ENCODE peak calls at places on chromosome 18, in seven cellular contexts. Y is left ventricle myocardium inferior; K is lower lobe of right lung; B is A673; L is thoracic aorta; C is HAP-1; G is CD8-positive, alpha-beta T cell. Z is an unnamed sample.

GRCh38 chr18:34159691-34160185 is 65.0 kb downstream of the NOL4 start:
- DNase-seq in Y (no peak), K (no peak), B (no peak), L (no peak), C (no peak), G (no peak), Z (no peak)

GRCh38 chr18:8264861-8265411 is 344.3 kb upstream of the RAB12 start:
- DNase-seq in Y (no peak), K (no peak), B (no peak), L (no peak), C (no peak), G (no peak), Z (no peak)

GRCh38 chr18:73653836-73654235 is 493.8 kb downstream of the FBXO15 start:
- DNase-seq in Y (no peak), K (no peak), B (peak; percentile 1), L (no peak), C (no peak), G (no peak), Z (no peak)

GRCh38 chr18:54822872-54823845 is 5.1 kb upstream of the RAB27B start:
- DNase-seq in Y (no peak), K (no peak), B (peak; percentile 9), L (no peak), C (no peak), G (no peak), Z (no peak)

GRCh38 chr18:57077786-57078552 is 68.9 kb upstream of the BOD1L2 start:
- DNase-seq in Y (no peak), K (no peak), B (no peak), L (no peak), C (no peak), G (peak; percentile 54), Z (no peak)

GRCh38 chr18:10926565-10927194 is 222.7 kb downstream of the PIEZO2 start:
- DNase-seq in Y (no peak), K (no peak), B (peak; percentile 72), L (no peak), C (no peak), G (no peak), Z (no peak)

GRCh38 chr18:54555996-54556395 is 35.0 kb upstream of the DYNAP start:
- DNase-seq in Y (no peak), K (no peak), B (no peak), L (no peak), C (no peak), G (no peak), Z (no peak)

GRCh38 chr18:51687845-51688585 is 490.5 kb upstream of the MEX3C start:
- DNase-seq in Y (no peak), K (no peak), B (no peak), L (no peak), C (no peak), G (no peak), Z (no peak)

GRCh38 chr18:21257383-21257782 is 15.4 kb downstream of the GREB1L start:
- DNase-seq in Y (no peak), K (no peak), B (no peak), L (no peak), C (peak; percentile 22), G (no peak), Z (no peak)

GRCh38 chr18:812673-813404 is 797 bp upstream of the YES1 start:
- DNase-seq in Y (peak; percentile 68), K (peak; percentile 79), B (peak; percentile 92), L (peak; percentile 65), C (peak; percentile 75), G (peak; percentile 82), Z (peak; percentile 92)

GRCh38 chr18:28267878-28268625 is 91.1 kb upstream of the CDH2 start:
- DNase-seq in Y (no peak), K (no peak), B (peak; percentile 57), L (no peak), C (no peak), G (no peak), Z (no peak)

GRCh38 chr18:48844271-48844670 is 106.5 kb downstream of the SMAD7 start:
- DNase-seq in Y (no peak), K (peak; percentile 38), B (no peak), L (no peak), C (no peak), G (no peak), Z (peak; percentile 53)

GRCh38 chr18:48841381-48842258 is 109.1 kb downstream of the SMAD7 start:
- DNase-seq in Y (peak; percentile 45), K (peak; percentile 88), B (no peak), L (no peak), C (no peak), G (no peak), Z (no peak)

GRCh38 chr18:48843596-48843995 is 107.2 kb downstream of the SMAD7 start:
- DNase-seq in Y (no peak), K (no peak), B (no peak), L (no peak), C (no peak), G (no peak), Z (peak; percentile 18)

GRCh38 chr18:48843162-48843561 is 107.6 kb downstream of the SMAD7 start:
- DNase-seq in Y (no peak), K (peak; percentile 34), B (no peak), L (no peak), C (no peak), G (no peak), Z (no peak)

GRCh38 chr18:48842259-48843061 is 108.3 kb downstream of the SMAD7 start:
- DNase-seq in Y (no peak), K (peak; percentile 45), B (no peak), L (no peak), C (no peak), G (peak; percentile 67), Z (peak; percentile 62)
- H3K4me3 ChIP-seq in Y (peak overlapping the region; percentile 7), K (no peak overlapping the region), B (no peak overlapping the region), L (no peak overlapping the region), C (no peak overlapping the region), G (peak overlapping the region; percentile 47), Z (no peak overlapping the region)

GRCh38 chr18:45254683-45255082 is 360.6 kb upstream of the SLC14A2 start:
- DNase-seq in Y (peak; percentile 75), K (peak; percentile 42), B (no peak), L (no peak), C (no peak), G (no peak), Z (peak; percentile 55)

GRCh38 chr18:45251236-45251635 is 364.0 kb upstream of the SLC14A2 start:
- DNase-seq in Y (no peak), K (no peak), B (no peak), L (no peak), C (no peak), G (no peak), Z (no peak)

GRCh38 chr18:45253973-45254372 is 361.3 kb upstream of the SLC14A2 start:
- DNase-seq in Y (peak; percentile 31), K (no peak), B (no peak), L (no peak), C (no peak), G (no peak), Z (no peak)

GRCh38 chr18:45252474-45252873 is 362.8 kb upstream of the SLC14A2 start:
- DNase-seq in Y (no peak), K (no peak), B (no peak), L (no peak), C (no peak), G (no peak), Z (no peak)

DNA sequence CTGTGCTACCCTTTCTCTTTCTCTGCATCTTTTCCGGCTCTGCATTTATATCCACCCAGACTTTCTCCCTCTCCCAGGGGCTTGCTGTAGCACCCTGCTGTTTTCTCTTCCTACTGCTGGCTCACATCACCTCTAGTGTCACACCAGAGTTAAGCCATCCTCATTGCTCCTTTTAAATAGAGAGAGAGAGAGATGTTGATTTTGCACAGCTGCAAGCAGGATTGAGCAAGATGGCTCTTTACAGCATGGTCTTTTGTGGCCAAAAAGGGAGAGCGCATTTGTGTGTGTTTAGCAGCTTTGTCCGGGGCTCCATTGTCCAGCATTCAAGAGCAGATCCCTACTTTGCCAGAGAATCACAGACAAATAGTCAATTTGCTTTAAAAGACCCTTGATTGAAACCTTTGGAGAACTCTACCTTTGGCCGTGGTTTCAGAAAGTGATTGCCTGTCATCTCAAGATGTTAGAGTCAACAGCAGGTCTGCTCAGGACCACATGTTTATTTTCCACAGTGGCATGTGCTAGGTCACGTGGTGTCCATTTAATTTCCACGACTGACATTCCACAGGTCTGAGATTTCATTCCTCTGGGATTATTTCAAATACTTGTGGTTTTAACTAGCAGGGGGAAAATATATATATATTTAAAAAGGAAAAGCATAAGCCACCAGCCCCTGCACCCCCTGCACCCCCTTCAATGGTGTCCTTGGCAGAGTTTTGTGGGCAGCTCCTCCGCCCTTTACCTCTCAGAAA is 360.0 kb upstream of the SLC14A2 start:
- DNase-seq in Y (no peak), K (no peak), B (no peak), L (no peak), C (no peak), G (no peak), Z (no peak)
- H3K4me3 ChIP-seq in Y (no peak overlapping the region), K (no peak overlapping the region), B (no peak overlapping the region), L (no peak overlapping the region), C (no peak overlapping the region), G (no peak overlapping the region), Z (no peak overlapping the region)

DNA sequence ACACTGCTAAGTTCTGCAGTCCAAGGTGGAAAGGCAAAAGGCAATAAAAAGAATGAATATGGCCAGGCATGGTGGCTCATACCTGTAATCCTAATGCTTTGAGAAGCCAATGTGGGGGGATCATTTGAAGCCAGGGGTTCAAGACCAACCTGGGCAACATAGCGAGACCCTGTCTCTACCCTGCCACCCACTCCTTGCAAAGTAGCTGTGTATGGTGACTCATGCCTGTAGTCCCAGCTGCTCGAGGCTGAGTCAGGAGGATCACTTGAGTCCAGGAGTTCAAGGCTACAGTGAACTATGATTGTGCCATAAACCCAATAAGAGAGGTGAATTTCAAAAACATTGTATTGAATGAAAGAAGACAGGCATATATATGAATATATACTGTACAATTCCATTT is 2.4 kb downstream of the MYL12B start:
- DNase-seq in Y (no peak), K (no peak), B (no peak), L (no peak), C (no peak), G (no peak), Z (no peak)
- H3K4me3 ChIP-seq in Y (peak overlapping the region; percentile 96), K (peak overlapping the region; percentile 81), B (peak overlapping the region; percentile 94), L (peak overlapping the region; percentile 76), C (peak overlapping the region; percentile 62), G (no peak overlapping the region), Z (peak overlapping the region; percentile 87)

GRCh38 chr18:45775241-45775676 is 50.2 kb upstream of the SIGLEC15 start:
- DNase-seq in Y (peak; percentile 80), K (peak; percentile 83), B (peak; percentile 77), L (peak; percentile 18), C (no peak), G (peak; percentile 53), Z (peak; percentile 78)

GRCh38 chr18:45775726-45776125 is 49.7 kb upstream of the SIGLEC15 start:
- DNase-seq in Y (no peak), K (no peak), B (no peak), L (no peak), C (no peak), G (no peak), Z (no peak)

GRCh38 chr18:45772081-45772480 is 48.1 kb downstream of the SLC14A1 start:
- DNase-seq in Y (no peak), K (no peak), B (no peak), L (no peak), C (no peak), G (no peak), Z (no peak)

GRCh38 chr18:45774065-45774521 is 50.1 kb downstream of the SLC14A1 start:
- DNase-seq in Y (no peak), K (no peak), B (peak; percentile 34), L (no peak), C (no peak), G (no peak), Z (no peak)

GRCh38 chr18:45771587-45771986 is 47.6 kb downstream of the SLC14A1 start:
- DNase-seq in Y (no peak), K (no peak), B (no peak), L (peak; percentile 28), C (no peak), G (no peak), Z (no peak)
- H3K4me3 ChIP-seq in Y (no peak overlapping the region), K (no peak overlapping the region), B (no peak overlapping the region), L (no peak overlapping the region), C (no peak overlapping the region), G (no peak overlapping the region), Z (no peak overlapping the region)

GRCh38 chr18:79547413-79548076 is 132.1 kb upstream of the CTDP1 start:
- DNase-seq in Y (no peak), K (no peak), B (no peak), L (no peak), C (no peak), G (no peak), Z (peak; percentile 57)
- H3K4me3 ChIP-seq in Y (no peak overlapping the region), K (no peak overlapping the region), B (no peak overlapping the region), L (no peak overlapping the region), C (no peak overlapping the region), G (no peak overlapping the region), Z (peak overlapping the region; percentile 14)